ENCODE peak calls at places on chromosomes 11 and 22, in seven cellular contexts. S, E, D, T, P, R and C are unnamed samples.

GRCh38 chr22:32836286-32836859 is 34.9 kb downstream of the TIMP3 start:
- DNase-seq in S (no peak), E (peak; percentile 52), D (no peak), T (peak; percentile 16), P (peak; percentile 20), R (no peak), C (no peak)

GRCh38 chr11:106397787-106398355 is 320.4 kb downstream of the AASDHPPT start:
- DNase-seq in S (no peak), E (peak; percentile 9), D (no peak), T (no peak), P (no peak), R (no peak), C (no peak)

GRCh38 chr11:66420671-66421476 is at the start of gene NPAS4:
- DNase-seq in S (no peak), E (no peak), D (peak; percentile 70), T (peak; percentile 50), P (no peak), R (no peak), C (no peak)

GRCh38 chr11:86805873-86806310 is 5.5 kb downstream of the PRSS23 start:
- DNase-seq in S (no peak), E (no peak), D (no peak), T (no peak), P (peak; percentile 66), R (no peak), C (no peak)

GRCh38 chr22:19941365-19942070 is at the start of the genes COMT and TXNRD2:
- DNase-seq in S (no peak), E (peak; percentile 94), D (peak; percentile 51), T (no peak), P (peak; percentile 66), R (no peak), C (peak; percentile 55)

GRCh38 chr11:59899532-59899931 is 20.9 kb downstream of the OOSP3 start:
- DNase-seq in S (no peak), E (no peak), D (no peak), T (peak; percentile 47), P (peak; percentile 86), R (no peak), C (no peak)

GRCh38 chr11:36458129-36458918 is 51.7 kb downstream of the TRAF6 start:
- DNase-seq in S (no peak), E (no peak), D (no peak), T (peak; percentile 54), P (no peak), R (no peak), C (no peak)

GRCh38 chr11:67436459-67437081 is 912 bp downstream of the PTPRCAP start:
- DNase-seq in S (no peak), E (no peak), D (no peak), T (no peak), P (peak; percentile 32), R (no peak), C (peak; percentile 47)

GRCh38 chr11:44036811-44037657 is 10.7 kb upstream of the ACCSL start:
- DNase-seq in S (peak; percentile 34), E (peak; percentile 89), D (peak; percentile 61), T (no peak), P (peak; percentile 76), R (peak; percentile 46), C (no peak)

GRCh38 chr22:35463231-35463933 is 63.4 kb downstream of the MCM5 start:
- DNase-seq in S (no peak), E (no peak), D (no peak), T (no peak), P (no peak), R (no peak), C (no peak)

GRCh38 chr11:35546317-35546716 is 20.9 kb upstream of the PAMR1 start:
- DNase-seq in S (no peak), E (no peak), D (no peak), T (no peak), P (no peak), R (no peak), C (no peak)

GRCh38 chr11:80584661-80585060 is 1143.8 kb upstream of the TENM4 start:
- DNase-seq in S (no peak), E (no peak), D (no peak), T (no peak), P (peak; percentile 50), R (no peak), C (no peak)

GRCh38 chr11:78231962-78232459 is 43.3 kb downstream of the USP35 start:
- DNase-seq in S (no peak), E (peak; percentile 52), D (no peak), T (no peak), P (peak; percentile 88), R (no peak), C (no peak)

GRCh38 chr11:27705873-27706820 is 5.9 kb upstream of the BDNF start:
- DNase-seq in S (no peak), E (no peak), D (no peak), T (no peak), P (no peak), R (no peak), C (no peak)

GRCh38 chr11:4044971-4045646 is 49.5 kb upstream of the RRM1 start:
- DNase-seq in S (no peak), E (no peak), D (no peak), T (no peak), P (no peak), R (peak; percentile 65), C (no peak)

GRCh38 chr11:12719221-12719620 is 45.0 kb downstream of the TEAD1 start:
- DNase-seq in S (no peak), E (no peak), D (no peak), T (no peak), P (peak; percentile 35), R (no peak), C (no peak)